ENCODE peak calls at places on chromosomes 12 and 14, in seven cellular contexts. One of them, this sample, is unnamed. For H3K4me1, the result is how much of the 10 kb centered on the place peaks cover.

GRCh38 chr12:75606146-75606545 is 94.7 kb upstream of the KRR1 start:
- DNase-seq in H9: no peak
- DNase-seq in A549: no peak
- DNase-seq in tibial artery: no peak
- DNase-seq in transverse colon: no peak
- DNase-seq in CD8-positive, alpha-beta T cell: no peak
- DNase-seq in thyroid gland: no peak
- DNase-seq in this sample: no peak

GRCh38 chr14:38171197-38171596 is 36.5 kb upstream of the SSTR1 start:
- DNase-seq in H9: no peak
- DNase-seq in A549: no peak
- DNase-seq in tibial artery: no peak
- DNase-seq in transverse colon: no peak
- DNase-seq in CD8-positive, alpha-beta T cell: no peak
- DNase-seq in thyroid gland: peak
- DNase-seq in this sample: no peak

GRCh38 chr14:65866906-65867305 is 454.4 kb downstream of the FUT8 start:
- DNase-seq in H9: no peak
- DNase-seq in A549: no peak
- DNase-seq in tibial artery: no peak
- DNase-seq in transverse colon: peak
- DNase-seq in CD8-positive, alpha-beta T cell: no peak
- DNase-seq in thyroid gland: peak
- DNase-seq in this sample: no peak

GRCh38 chr12:45433441-45433868 is 217.6 kb downstream of the ANO6 start:
- DNase-seq in H9: peak
- DNase-seq in A549: no peak
- DNase-seq in tibial artery: no peak
- DNase-seq in transverse colon: no peak
- DNase-seq in CD8-positive, alpha-beta T cell: no peak
- DNase-seq in thyroid gland: peak
- DNase-seq in this sample: no peak

GRCh38 chr14:34301107-34301734 is 160.8 kb downstream of the SPTSSA start:
- DNase-seq in H9: no peak
- DNase-seq in A549: peak
- DNase-seq in tibial artery: no peak
- DNase-seq in transverse colon: no peak
- DNase-seq in CD8-positive, alpha-beta T cell: no peak
- DNase-seq in thyroid gland: no peak
- DNase-seq in this sample: no peak

GRCh38 chr14:86852530-86852929 is 1140.5 kb downstream of the GALC start:
- DNase-seq in H9: no peak
- DNase-seq in A549: no peak
- DNase-seq in tibial artery: no peak
- DNase-seq in transverse colon: no peak
- DNase-seq in CD8-positive, alpha-beta T cell: no peak
- DNase-seq in thyroid gland: no peak
- DNase-seq in this sample: no peak

GRCh38 chr12:84069699-84070098 is 842.9 kb downstream of the SLC6A15 start:
- DNase-seq in H9: no peak
- DNase-seq in A549: no peak
- DNase-seq in tibial artery: no peak
- DNase-seq in transverse colon: no peak
- DNase-seq in CD8-positive, alpha-beta T cell: no peak
- DNase-seq in thyroid gland: no peak
- DNase-seq in this sample: no peak

GRCh38 chr12:14473707-14474287 is 93.9 kb downstream of the PLBD1 start:
- DNase-seq in H9: no peak
- DNase-seq in A549: no peak
- DNase-seq in tibial artery: no peak
- DNase-seq in transverse colon: no peak
- DNase-seq in CD8-positive, alpha-beta T cell: no peak
- DNase-seq in thyroid gland: no peak
- DNase-seq in this sample: no peak

GRCh38 chr12:2582631-2583616 is 211.8 kb upstream of the FKBP4 start:
- DNase-seq in H9: peak
- DNase-seq in A549: peak
- DNase-seq in tibial artery: peak
- DNase-seq in transverse colon: peak
- DNase-seq in CD8-positive, alpha-beta T cell: peak
- DNase-seq in thyroid gland: peak
- DNase-seq in this sample: no peak

GRCh38 chr12:117005417-117006046 is 93.7 kb downstream of the TESC start:
- DNase-seq in H9: no peak
- DNase-seq in A549: no peak
- DNase-seq in tibial artery: no peak
- DNase-seq in transverse colon: no peak
- DNase-seq in CD8-positive, alpha-beta T cell: no peak
- DNase-seq in thyroid gland: no peak
- DNase-seq in this sample: no peak

GRCh38 chr12:88453323-88453722 is 126.9 kb downstream of the KITLG start:
- DNase-seq in H9: no peak
- DNase-seq in A549: no peak
- DNase-seq in tibial artery: no peak
- DNase-seq in transverse colon: no peak
- DNase-seq in CD8-positive, alpha-beta T cell: no peak
- DNase-seq in thyroid gland: no peak
- DNase-seq in this sample: no peak

GRCh38 chr12:29638528-29638927 is 141.0 kb upstream of the OVCH1 start:
- DNase-seq in H9: no peak
- DNase-seq in A549: no peak
- DNase-seq in tibial artery: no peak
- DNase-seq in transverse colon: no peak
- DNase-seq in CD8-positive, alpha-beta T cell: no peak
- DNase-seq in thyroid gland: no peak
- DNase-seq in this sample: no peak

GRCh38 chr12:48296586-48297396 is 53.9 kb downstream of the ZNF641 start:
- DNase-seq in H9: peak
- DNase-seq in A549: no peak
- DNase-seq in tibial artery: peak
- DNase-seq in transverse colon: peak
- DNase-seq in CD8-positive, alpha-beta T cell: peak
- DNase-seq in thyroid gland: peak
- DNase-seq in this sample: peak

GRCh38 chr12:65741662-65742480 is 82.4 kb upstream of the HMGA2 start:
- DNase-seq in H9: peak
- DNase-seq in A549: peak
- DNase-seq in tibial artery: no peak
- DNase-seq in transverse colon: peak
- DNase-seq in CD8-positive, alpha-beta T cell: no peak
- DNase-seq in thyroid gland: peak
- DNase-seq in this sample: no peak

GRCh38 chr12:16330554-16330953 is 16.9 kb upstream of the MGST1 start:
- DNase-seq in H9: no peak
- DNase-seq in A549: no peak
- DNase-seq in tibial artery: no peak
- DNase-seq in transverse colon: no peak
- DNase-seq in CD8-positive, alpha-beta T cell: no peak
- DNase-seq in thyroid gland: no peak
- DNase-seq in this sample: no peak

GRCh38 chr12:24078318-24078765 is 128.9 kb upstream of the SOX5 start:
- DNase-seq in H9: no peak
- DNase-seq in A549: no peak
- DNase-seq in tibial artery: no peak
- DNase-seq in transverse colon: no peak
- DNase-seq in CD8-positive, alpha-beta T cell: no peak
- DNase-seq in thyroid gland: no peak
- DNase-seq in this sample: no peak

GRCh38 chr12:55019784-55020183 is at the start of gene NEUROD4:
- DNase-seq in H9: peak
- DNase-seq in A549: no peak
- DNase-seq in tibial artery: no peak
- DNase-seq in transverse colon: no peak
- DNase-seq in CD8-positive, alpha-beta T cell: peak
- DNase-seq in thyroid gland: peak
- DNase-seq in this sample: no peak

GRCh38 chr14:87149583-87150354 is 843.2 kb downstream of the GALC start:
- DNase-seq in H9: peak
- DNase-seq in A549: no peak
- DNase-seq in tibial artery: no peak
- DNase-seq in transverse colon: no peak
- DNase-seq in CD8-positive, alpha-beta T cell: no peak
- DNase-seq in thyroid gland: no peak
- DNase-seq in this sample: no peak

GRCh38 chr14:91059576-91060471 is 617 bp downstream of the RPS6KA5 start:
- DNase-seq in H9: peak
- DNase-seq in A549: peak
- DNase-seq in tibial artery: peak
- DNase-seq in transverse colon: peak
- DNase-seq in CD8-positive, alpha-beta T cell: peak
- DNase-seq in thyroid gland: peak
- DNase-seq in this sample: no peak

GRCh38 chr14:54979039-54979438 is 47.9 kb downstream of the WDHD1 start:
- DNase-seq in H9: no peak
- DNase-seq in A549: no peak
- DNase-seq in tibial artery: no peak
- DNase-seq in transverse colon: no peak
- DNase-seq in CD8-positive, alpha-beta T cell: no peak
- DNase-seq in thyroid gland: no peak
- DNase-seq in this sample: no peak

GRCh38 chr14:54975856-54976255 is 51.0 kb downstream of the WDHD1 start:
- DNase-seq in H9: no peak
- DNase-seq in A549: no peak
- DNase-seq in tibial artery: no peak
- DNase-seq in transverse colon: no peak
- DNase-seq in CD8-positive, alpha-beta T cell: no peak
- DNase-seq in thyroid gland: no peak
- DNase-seq in this sample: no peak

GRCh38 chr14:54985156-54985555 is 41.7 kb downstream of the WDHD1 start:
- DNase-seq in H9: no peak
- DNase-seq in A549: no peak
- DNase-seq in tibial artery: no peak
- DNase-seq in transverse colon: no peak
- DNase-seq in CD8-positive, alpha-beta T cell: no peak
- DNase-seq in thyroid gland: no peak
- DNase-seq in this sample: no peak

GRCh38 chr14:54976316-54976715 is 50.6 kb downstream of the WDHD1 start:
- DNase-seq in H9: no peak
- DNase-seq in A549: no peak
- DNase-seq in tibial artery: no peak
- DNase-seq in transverse colon: no peak
- DNase-seq in CD8-positive, alpha-beta T cell: no peak
- DNase-seq in thyroid gland: no peak
- DNase-seq in this sample: no peak

DNA sequence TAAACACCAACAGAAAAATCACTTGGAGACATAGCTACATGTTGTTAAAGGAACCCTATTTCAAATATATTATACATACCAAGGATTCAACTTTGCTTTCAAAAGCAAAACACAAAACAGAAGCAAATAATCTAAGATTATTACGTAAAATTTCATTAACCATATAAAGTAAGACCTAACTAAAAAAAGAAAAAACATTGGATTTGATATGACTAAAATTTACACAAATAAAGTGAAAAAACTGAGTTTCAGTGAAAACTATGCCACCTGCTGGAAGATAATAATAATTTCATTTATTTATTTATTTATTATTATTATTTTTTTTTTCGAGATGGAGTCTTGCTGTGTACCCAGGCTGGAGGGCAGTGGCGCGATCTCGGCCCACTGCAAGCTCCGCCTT is 45.2 kb downstream of the WDHD1 start:
- DNase-seq in H9: no peak
- DNase-seq in A549: no peak
- DNase-seq in tibial artery: no peak
- DNase-seq in transverse colon: no peak
- DNase-seq in CD8-positive, alpha-beta T cell: no peak
- DNase-seq in thyroid gland: no peak
- DNase-seq in this sample: no peak
- TF ChIP-seq CTCF in H9: peak
- TF ChIP-seq CTCF in A549: peak
- TF ChIP-seq CTCF in tibial artery: no peak
- TF ChIP-seq CTCF in transverse colon: peak
- TF ChIP-seq CTCF in CD8-positive, alpha-beta T cell: peak
- TF ChIP-seq CTCF in thyroid gland: no peak
- TF ChIP-seq CTCF in this sample: no peak

GRCh38 chr14:54483848-54484247 is 4.9 kb downstream of the GMFB start:
- DNase-seq in H9: no peak
- DNase-seq in A549: no peak
- DNase-seq in tibial artery: no peak
- DNase-seq in transverse colon: no peak
- DNase-seq in CD8-positive, alpha-beta T cell: no peak
- DNase-seq in thyroid gland: no peak
- DNase-seq in this sample: no peak
- H3K27ac ChIP-seq in H9: no peak
- H3K27ac ChIP-seq in A549: no peak
- H3K27ac ChIP-seq in tibial artery: no peak
- H3K27ac ChIP-seq in transverse colon: peak
- H3K27ac ChIP-seq in CD8-positive, alpha-beta T cell: no peak
- H3K27ac ChIP-seq in thyroid gland: no peak
- H3K27ac ChIP-seq in this sample: no peak

GRCh38 chr14:55241673-55242072 is 29.5 kb upstream of the FBXO34 start:
- DNase-seq in H9: no peak
- DNase-seq in A549: no peak
- DNase-seq in tibial artery: no peak
- DNase-seq in transverse colon: no peak
- DNase-seq in CD8-positive, alpha-beta T cell: no peak
- DNase-seq in thyroid gland: no peak
- DNase-seq in this sample: no peak

GRCh38 chr14:55249423-55249822 is 21.8 kb upstream of the FBXO34 start:
- DNase-seq in H9: no peak
- DNase-seq in A549: no peak
- DNase-seq in tibial artery: no peak
- DNase-seq in transverse colon: no peak
- DNase-seq in CD8-positive, alpha-beta T cell: no peak
- DNase-seq in thyroid gland: no peak
- DNase-seq in this sample: no peak

GRCh38 chr14:55245657-55246268 is 25.5 kb upstream of the FBXO34 start:
- DNase-seq in H9: no peak
- DNase-seq in A549: no peak
- DNase-seq in tibial artery: no peak
- DNase-seq in transverse colon: peak
- DNase-seq in CD8-positive, alpha-beta T cell: peak
- DNase-seq in thyroid gland: peak
- DNase-seq in this sample: no peak

GRCh38 chr14:55240526-55241178 is 30.6 kb upstream of the FBXO34 start:
- DNase-seq in H9: peak
- DNase-seq in A549: no peak
- DNase-seq in tibial artery: no peak
- DNase-seq in transverse colon: no peak
- DNase-seq in CD8-positive, alpha-beta T cell: no peak
- DNase-seq in thyroid gland: no peak
- DNase-seq in this sample: no peak

GRCh38 chr14:55243813-55244212 is 27.4 kb upstream of the FBXO34 start:
- DNase-seq in H9: no peak
- DNase-seq in A549: no peak
- DNase-seq in tibial artery: no peak
- DNase-seq in transverse colon: peak
- DNase-seq in CD8-positive, alpha-beta T cell: no peak
- DNase-seq in thyroid gland: no peak
- DNase-seq in this sample: no peak
- H3K4me1 ChIP-seq in H9: under half
- H3K4me1 ChIP-seq in A549: under half
- H3K4me1 ChIP-seq in tibial artery: under half
- H3K4me1 ChIP-seq in transverse colon: under half
- H3K4me1 ChIP-seq in CD8-positive, alpha-beta T cell: under half
- H3K4me1 ChIP-seq in thyroid gland: under half
- H3K4me1 ChIP-seq in this sample: under half

GRCh38 chr14:106039400-106039799 is 513.0 kb downstream of the TMEM121 start:
- DNase-seq in H9: no peak
- DNase-seq in A549: no peak
- DNase-seq in tibial artery: no peak
- DNase-seq in transverse colon: peak
- DNase-seq in CD8-positive, alpha-beta T cell: peak
- DNase-seq in thyroid gland: peak
- DNase-seq in this sample: peak

GRCh38 chr14:106044515-106044914 is 518.1 kb downstream of the TMEM121 start:
- DNase-seq in H9: no peak
- DNase-seq in A549: no peak
- DNase-seq in tibial artery: no peak
- DNase-seq in transverse colon: no peak
- DNase-seq in CD8-positive, alpha-beta T cell: no peak
- DNase-seq in thyroid gland: no peak
- DNase-seq in this sample: peak

GRCh38 chr14:106044949-106045596 is 518.7 kb downstream of the TMEM121 start:
- DNase-seq in H9: no peak
- DNase-seq in A549: peak
- DNase-seq in tibial artery: peak
- DNase-seq in transverse colon: peak
- DNase-seq in CD8-positive, alpha-beta T cell: peak
- DNase-seq in thyroid gland: peak
- DNase-seq in this sample: no peak
- TF ChIP-seq CTCF in H9: no peak
- TF ChIP-seq CTCF in A549: peak
- TF ChIP-seq CTCF in tibial artery: peak
- TF ChIP-seq CTCF in transverse colon: no peak
- TF ChIP-seq CTCF in CD8-positive, alpha-beta T cell: peak
- TF ChIP-seq CTCF in thyroid gland: no peak
- TF ChIP-seq CTCF in this sample: no peak